ENCODE peak calls at places on chromosomes 4 and X, in ten cellular contexts. H is progenitor cell of endocrine pancreas, P is GM20000, L is AG10803, U is sciatic nerve, V is body of pancreas, K is HT-29, W is heart left ventricle, T is GM12891, Z is T follicular helper cell. C is an unnamed sample.

GRCh38 chr4:188178276-188178675 is 39.0 kb downstream of the TRIML1 start:
- DNase-seq in H (no peak), P (no peak), L (no peak), U (no peak), V (no peak), K (no peak), W (no peak), T (no peak), Z (no peak), C (no peak)

GRCh38 chr4:131566026-131566425 is 1583.1 kb upstream of the PCDH10 start:
- DNase-seq in H (no peak), P (no peak), L (no peak), U (no peak), V (no peak), K (no peak), W (no peak), T (no peak), Z (no peak), C (no peak)

GRCh38 chrX:114508836-114509235 is 75.0 kb upstream of the HTR2C start:
- DNase-seq in H (no peak), P (no peak), L (no peak), U (no peak), V (no peak), K (no peak), W (no peak), T (no peak), Z (no peak), C (no peak)

GRCh38 chrX:107629533-107629909 is 1.2 kb downstream of the PRPS1 start:
- DNase-seq in H (no peak), P (no peak), L (peak), U (no peak), V (peak), K (no peak), W (no peak), T (no peak), Z (no peak), C (no peak)

GRCh38 chrX:8815460-8816065 is 14.4 kb upstream of the FAM9A start:
- DNase-seq in H (peak), P (peak), L (peak), U (no peak), V (no peak), K (peak), W (no peak), T (peak), Z (no peak), C (peak)

GRCh38 chrX:144918936-144919335 is 328.4 kb upstream of the SPANXN1 start:
- DNase-seq in H (no peak), P (no peak), L (no peak), U (no peak), V (no peak), K (peak), W (no peak), T (no peak), Z (no peak), C (no peak)

GRCh38 chr4:141802324-141802723 is 165.9 kb downstream of the IL15 start:
- DNase-seq in H (no peak), P (no peak), L (peak), U (no peak), V (no peak), K (no peak), W (no peak), T (no peak), Z (no peak), C (no peak)

GRCh38 chrX:102899940-102900916 is 36.8 kb upstream of the RAB40AL start:
- DNase-seq in H (peak), P (peak), L (peak), U (peak), V (peak), K (peak), W (peak), T (peak), Z (peak), C (peak)

GRCh38 chr4:123046096-123046495 is 123.7 kb upstream of the NUDT6 start:
- DNase-seq in H (no peak), P (no peak), L (peak), U (no peak), V (no peak), K (no peak), W (no peak), T (no peak), Z (no peak), C (no peak)

GRCh38 chrX:56804867-56805266 is 75.8 kb downstream of the NBDY start:
- DNase-seq in H (no peak), P (no peak), L (no peak), U (no peak), V (no peak), K (no peak), W (no peak), T (no peak), Z (no peak), C (no peak)

GRCh38 chr4:88689877-88690276 is 7.8 kb downstream of the NAP1L5 start:
- DNase-seq in H (no peak), P (no peak), L (no peak), U (no peak), V (no peak), K (no peak), W (no peak), T (no peak), Z (no peak), C (no peak)

GRCh38 chr4:113540859-113541258 is 220.7 kb downstream of the CAMK2D start:
- DNase-seq in H (no peak), P (no peak), L (peak), U (no peak), V (no peak), K (no peak), W (peak), T (no peak), Z (no peak), C (no peak)

GRCh38 chrX:107934262-107934661 is 47.9 kb downstream of the TEX13B start:
- DNase-seq in H (no peak), P (no peak), L (no peak), U (no peak), V (no peak), K (no peak), W (no peak), T (no peak), Z (no peak), C (no peak)

GRCh38 chrX:10233173-10233572 is 76.4 kb downstream of the CLCN4 start:
- DNase-seq in H (no peak), P (no peak), L (peak), U (no peak), V (no peak), K (no peak), W (no peak), T (no peak), Z (no peak), C (no peak)

GRCh38 chr4:83677656-83678055 is 141.7 kb downstream of the GPAT3 start:
- DNase-seq in H (no peak), P (no peak), L (peak), U (no peak), V (no peak), K (no peak), W (no peak), T (no peak), Z (no peak), C (no peak)

GRCh38 chr4:185213829-185214228 is 4.4 kb downstream of the SNX25 start:
- DNase-seq in H (no peak), P (peak), L (no peak), U (no peak), V (no peak), K (no peak), W (no peak), T (peak), Z (no peak), C (no peak)

GRCh38 chrX:145825896-145826295 is 8.3 kb downstream of the SLITRK2 start:
- DNase-seq in H (no peak), P (no peak), L (no peak), U (no peak), V (peak), K (peak), W (no peak), T (no peak), Z (no peak), C (no peak)

GRCh38 chr4:28682872-28683271 is 1822.2 kb downstream of the STIM2 start:
- DNase-seq in H (no peak), P (no peak), L (no peak), U (no peak), V (no peak), K (no peak), W (no peak), T (no peak), Z (no peak), C (no peak)

GRCh38 chrX:34638116-34638515 is 19.0 kb downstream of the TMEM47 start:
- DNase-seq in H (no peak), P (no peak), L (peak), U (no peak), V (no peak), K (peak), W (no peak), T (no peak), Z (no peak), C (no peak)

GRCh38 chrX:71652405-71652804 is 14.9 kb upstream of the LOC101059915 start:
- DNase-seq in H (no peak), P (peak), L (peak), U (no peak), V (peak), K (peak), W (no peak), T (no peak), Z (peak), C (peak)

GRCh38 chr4:107870236-107870635 is 45.5 kb downstream of the SGMS2 start:
- DNase-seq in H (no peak), P (no peak), L (no peak), U (no peak), V (no peak), K (no peak), W (no peak), T (no peak), Z (no peak), C (no peak)